ENCODE peak calls at places on chromosomes 5 and 9, in nine cellular contexts. P is GM04504, W is OCI-M1, H is C1 segment of cervical spinal cord, M is putamen, U is NCI-H460, N is AG04449, S is lower leg skin, D is HS-27A. X is an unnamed sample.

GRCh38 chr5:14261237-14261636 is 118.1 kb downstream of the TRIO start:
- DNase-seq in S (no peak), W (no peak), N (no peak), M (no peak), D (no peak), H (no peak), P (no peak), U (no peak), X (no peak)

GRCh38 chr9:129761901-129762359 is 9.1 kb upstream of the PTGES start:
- DNase-seq in H (no peak), M (no peak), N (no peak), D (no peak), S (no peak), W (no peak), P (peak), U (no peak), X (peak)

GRCh38 chr5:176350416-176350815 is 11.1 kb downstream of the KIAA1191 start:
- DNase-seq in N (no peak), S (peak), W (no peak), H (no peak), M (no peak), U (no peak), P (no peak), D (no peak), X (peak)

GRCh38 chr9:16179566-16179965 is 626.7 kb downstream of the CCDC171 start:
- DNase-seq in N (no peak), U (no peak), H (no peak), P (no peak), S (no peak), D (no peak), M (no peak), W (no peak), X (no peak)

GRCh38 chr9:69143291-69143690 is 30.8 kb upstream of the TJP2 start:
- DNase-seq in M (no peak), H (no peak), W (no peak), N (no peak), P (no peak), S (no peak), D (no peak), U (no peak), X (no peak)

GRCh38 chr5:158898185-158899177 is 201.2 kb downstream of the EBF1 start:
- DNase-seq in H (no peak), S (no peak), D (no peak), M (no peak), W (no peak), N (no peak), U (no peak), P (no peak), X (peak)

GRCh38 chr5:78467744-78468357 is 107.4 kb downstream of the SCAMP1 start:
- DNase-seq in P (peak), W (peak), M (no peak), N (no peak), U (peak), D (no peak), H (no peak), S (no peak), X (peak)

GRCh38 chr9:36441966-36442365 is 41.9 kb upstream of the RNF38 start:
- DNase-seq in U (no peak), H (no peak), D (no peak), N (no peak), W (peak), S (no peak), P (no peak), M (no peak), X (no peak)

GRCh38 chr9:135508211-135508820 is 7.8 kb downstream of the MRPS2 start:
- DNase-seq in S (peak), P (no peak), W (no peak), U (no peak), D (no peak), N (no peak), M (no peak), H (no peak), X (no peak)

GRCh38 chr5:135216072-135216812 is 182.2 kb upstream of the PITX1 start:
- DNase-seq in P (no peak), N (no peak), M (no peak), D (no peak), W (no peak), H (no peak), S (peak), U (no peak), X (no peak)

GRCh38 chr9:132901859-132902831 is 23.4 kb downstream of the SPACA9 start:
- DNase-seq in S (peak), P (peak), W (peak), H (peak), U (peak), N (peak), D (peak), M (peak), X (peak)

GRCh38 chr9:74983709-74984108 is 31.0 kb upstream of the C9orf40 start:
- DNase-seq in D (no peak), H (no peak), U (no peak), P (no peak), S (no peak), W (no peak), N (no peak), M (no peak), X (no peak)

GRCh38 chr5:115452791-115453190 is 91.8 kb downstream of the FEM1C start:
- DNase-seq in W (no peak), M (no peak), U (no peak), N (no peak), H (no peak), P (no peak), D (no peak), S (no peak), X (peak)

GRCh38 chr9:113963914-113964739 is 88.0 kb downstream of the ZNF618 start:
- DNase-seq in M (no peak), W (no peak), S (no peak), H (no peak), N (no peak), D (no peak), P (no peak), U (no peak), X (peak)

GRCh38 chr9:127500399-127500798 is 49.1 kb downstream of the LRSAM1 start:
- DNase-seq in S (no peak), D (no peak), W (no peak), H (no peak), M (no peak), N (no peak), P (no peak), U (no peak), X (no peak)

GRCh38 chr9:114774504-114774903 is 31.3 kb downstream of the TNFSF15 start:
- DNase-seq in H (no peak), U (no peak), W (no peak), D (no peak), P (no peak), S (no peak), N (no peak), M (no peak), X (no peak)

X was measured in astrocyte.